ENCODE peak calls at places on chromosome 11, in ten cellular contexts. T, M, J, L, C, D, H, Q, U and Y are unnamed samples.
A peak's percentile ranks its signal among the peaks of the same experiment; 100 is the strongest.

GRCh38 chr11:19673924-19674390 is 38.7 kb upstream of the NAV2 start:
- DNase-seq in C (no peak), H (no peak), L (peak; percentile 16), U (no peak), Q (peak; percentile 73), T (no peak), J (no peak), D (no peak), M (no peak), Y (no peak)

GRCh38 chr11:44950036-44950624 is 553 bp downstream of the TP53I11 start:
- DNase-seq in D (peak; percentile 62), J (peak; percentile 36), M (no peak), H (no peak), U (no peak), C (peak; percentile 58), L (no peak), T (peak; percentile 49), Q (peak; percentile 55), Y (no peak)

GRCh38 chr11:71454470-71455113 is 1.6 kb downstream of the NADSYN1 start:
- DNase-seq in T (no peak), U (no peak), H (peak; percentile 50), C (no peak), J (peak; percentile 41), L (no peak), Q (no peak), D (no peak), M (no peak), Y (no peak)

GRCh38 chr11:23406131-23406819 is 546.0 kb upstream of the CCDC179 start:
- DNase-seq in T (no peak), U (no peak), L (no peak), D (peak; percentile 54), J (no peak), Q (no peak), C (no peak), H (no peak), M (no peak), Y (no peak)

GRCh38 chr11:131975624-131976420 is 605.4 kb downstream of the NTM start:
- DNase-seq in T (no peak), M (no peak), L (no peak), C (no peak), U (no peak), Q (no peak), J (no peak), D (no peak), H (no peak), Y (no peak)

GRCh38 chr11:130814440-130815073 is 101.7 kb downstream of the SNX19 start:
- DNase-seq in U (no peak), D (no peak), J (no peak), T (no peak), C (no peak), H (no peak), L (no peak), Q (no peak), M (no peak), Y (no peak)

GRCh38 chr11:47606731-47607130 is 12.5 kb upstream of the C1QTNF4 start:
- DNase-seq in L (no peak), D (no peak), Q (peak; percentile 74), J (no peak), T (peak; percentile 47), H (no peak), M (no peak), C (no peak), U (no peak), Y (peak; percentile 37)

GRCh38 chr11:8242480-8243280 is 21.0 kb downstream of the LMO1 start:
- DNase-seq in Q (no peak), U (no peak), H (no peak), D (no peak), T (peak; percentile 70), M (no peak), L (peak; percentile 85), C (no peak), J (no peak), Y (no peak)

GRCh38 chr11:93031386-93031785 is 61.9 kb downstream of the MTNR1B start:
- DNase-seq in J (no peak), U (no peak), M (peak; percentile 29), T (no peak), D (no peak), H (no peak), C (no peak), L (no peak), Q (peak; percentile 74), Y (no peak)

GRCh38 chr11:43982421-43982820 is 40.0 kb downstream of the C11orf96 start:
- DNase-seq in U (no peak), L (no peak), Q (no peak), M (no peak), D (no peak), J (no peak), T (no peak), H (no peak), C (no peak), Y (no peak)

GRCh38 chr11:59426361-59427067 is at the start of gene OR5A2:
- DNase-seq in D (peak; percentile 22), Q (no peak), H (no peak), M (no peak), U (no peak), J (no peak), C (no peak), L (no peak), T (no peak), Y (no peak)

GRCh38 chr11:46369458-46370152 is 11.9 kb upstream of the MDK start:
- DNase-seq in Q (peak; percentile 80), T (peak; percentile 30), D (peak; percentile 82), H (peak; percentile 51), L (peak; percentile 91), J (peak; percentile 60), U (no peak), C (peak; percentile 75), M (peak; percentile 72), Y (peak; percentile 65)

GRCh38 chr11:1333091-1333772 is 23.8 kb upstream of the TOLLIP start:
- DNase-seq in U (no peak), J (no peak), D (no peak), Q (no peak), M (no peak), H (no peak), L (no peak), C (no peak), T (no peak), Y (no peak)